ENCODE peak calls at places on chromosomes 3 and 15, in ten cellular contexts. One of them, this sample, is unnamed.

GRCh38 chr3:131807822-131808221 is 227.0 kb downstream of the CPNE4 start:
- DNase-seq in nephron progenitor cell: no peak
- DNase-seq in IMR-90: no peak
- DNase-seq in kidney: no peak
- DNase-seq in AG04450: no peak
- DNase-seq in GM13976: no peak
- DNase-seq in brain microvascular endothelial cell: no peak
- DNase-seq in omental fat pad: no peak
- DNase-seq in AG09309: no peak
- DNase-seq in A549: no peak
- DNase-seq in this sample: no peak

GRCh38 chr3:65439641-65440040 is 599.1 kb downstream of the MAGI1 start:
- DNase-seq in kidney: no peak
- DNase-seq in AG04450: peak
- DNase-seq in GM13976: peak
- DNase-seq in brain microvascular endothelial cell: peak
- DNase-seq in IMR-90: peak
- DNase-seq in AG09309: peak
- DNase-seq in omental fat pad: no peak
- DNase-seq in nephron progenitor cell: peak
- DNase-seq in A549: peak
- DNase-seq in this sample: peak

GRCh38 chr3:54967586-54968244 is 39.9 kb upstream of the LRTM1 start:
- DNase-seq in IMR-90: peak
- DNase-seq in omental fat pad: no peak
- DNase-seq in brain microvascular endothelial cell: peak
- DNase-seq in AG09309: peak
- DNase-seq in AG04450: peak
- DNase-seq in GM13976: no peak
- DNase-seq in nephron progenitor cell: no peak
- DNase-seq in kidney: no peak
- DNase-seq in A549: peak
- DNase-seq in this sample: no peak

GRCh38 chr3:53166781-53167291 is 5.8 kb downstream of the PRKCD start:
- DNase-seq in A549: no peak
- DNase-seq in omental fat pad: no peak
- DNase-seq in kidney: no peak
- DNase-seq in AG04450: peak
- DNase-seq in GM13976: no peak
- DNase-seq in IMR-90: peak
- DNase-seq in brain microvascular endothelial cell: peak
- DNase-seq in nephron progenitor cell: no peak
- DNase-seq in AG09309: no peak
- DNase-seq in this sample: no peak

GRCh38 chr3:112127522-112128494 is 5.2 kb downstream of the GCSAM start:
- DNase-seq in GM13976: no peak
- DNase-seq in A549: no peak
- DNase-seq in kidney: no peak
- DNase-seq in AG04450: no peak
- DNase-seq in IMR-90: no peak
- DNase-seq in omental fat pad: no peak
- DNase-seq in brain microvascular endothelial cell: no peak
- DNase-seq in AG09309: no peak
- DNase-seq in nephron progenitor cell: no peak
- DNase-seq in this sample: no peak

GRCh38 chr15:58867926-58868325 is 65.6 kb downstream of the SLTM start:
- DNase-seq in kidney: no peak
- DNase-seq in omental fat pad: no peak
- DNase-seq in A549: no peak
- DNase-seq in AG04450: no peak
- DNase-seq in IMR-90: no peak
- DNase-seq in AG09309: no peak
- DNase-seq in GM13976: no peak
- DNase-seq in nephron progenitor cell: no peak
- DNase-seq in brain microvascular endothelial cell: no peak
- DNase-seq in this sample: no peak

GRCh38 chr3:40827942-40828688 is 303.4 kb downstream of the ZNF621 start:
- DNase-seq in brain microvascular endothelial cell: peak
- DNase-seq in AG04450: no peak
- DNase-seq in omental fat pad: no peak
- DNase-seq in IMR-90: no peak
- DNase-seq in AG09309: no peak
- DNase-seq in A549: no peak
- DNase-seq in GM13976: no peak
- DNase-seq in kidney: no peak
- DNase-seq in nephron progenitor cell: no peak
- DNase-seq in this sample: no peak

GRCh38 chr3:43038010-43038409 is 58.9 kb downstream of the GASK1A start:
- DNase-seq in AG09309: no peak
- DNase-seq in brain microvascular endothelial cell: no peak
- DNase-seq in omental fat pad: no peak
- DNase-seq in IMR-90: no peak
- DNase-seq in nephron progenitor cell: no peak
- DNase-seq in AG04450: no peak
- DNase-seq in GM13976: no peak
- DNase-seq in kidney: no peak
- DNase-seq in A549: no peak
- DNase-seq in this sample: no peak

GRCh38 chr3:159625594-159625993 is 363.0 kb upstream of the IL12A start:
- DNase-seq in AG04450: no peak
- DNase-seq in IMR-90: no peak
- DNase-seq in nephron progenitor cell: no peak
- DNase-seq in A549: no peak
- DNase-seq in AG09309: no peak
- DNase-seq in GM13976: no peak
- DNase-seq in omental fat pad: no peak
- DNase-seq in brain microvascular endothelial cell: no peak
- DNase-seq in kidney: no peak
- DNase-seq in this sample: no peak

GRCh38 chr15:57685316-57685715 is 21.2 kb upstream of the POLR2M start:
- DNase-seq in A549: no peak
- DNase-seq in GM13976: no peak
- DNase-seq in AG09309: no peak
- DNase-seq in kidney: no peak
- DNase-seq in brain microvascular endothelial cell: no peak
- DNase-seq in omental fat pad: no peak
- DNase-seq in nephron progenitor cell: no peak
- DNase-seq in AG04450: no peak
- DNase-seq in IMR-90: no peak
- DNase-seq in this sample: no peak

GRCh38 chr3:152331018-152331541 is 62.4 kb downstream of the MBNL1 start:
- DNase-seq in kidney: no peak
- DNase-seq in AG09309: peak
- DNase-seq in brain microvascular endothelial cell: peak
- DNase-seq in GM13976: no peak
- DNase-seq in AG04450: no peak
- DNase-seq in IMR-90: peak
- DNase-seq in nephron progenitor cell: no peak
- DNase-seq in A549: peak
- DNase-seq in omental fat pad: no peak
- DNase-seq in this sample: peak

GRCh38 chr15:75577401-75578205 is 1.5 kb downstream of the PTPN9 start:
- DNase-seq in nephron progenitor cell: no peak
- DNase-seq in omental fat pad: no peak
- DNase-seq in IMR-90: peak
- DNase-seq in brain microvascular endothelial cell: no peak
- DNase-seq in kidney: no peak
- DNase-seq in AG09309: no peak
- DNase-seq in AG04450: no peak
- DNase-seq in A549: no peak
- DNase-seq in GM13976: no peak
- DNase-seq in this sample: no peak

GRCh38 chr3:156449712-156450574 is 105.0 kb downstream of the SSR3 start:
- DNase-seq in kidney: no peak
- DNase-seq in brain microvascular endothelial cell: peak
- DNase-seq in GM13976: peak
- DNase-seq in AG04450: no peak
- DNase-seq in omental fat pad: no peak
- DNase-seq in A549: peak
- DNase-seq in IMR-90: peak
- DNase-seq in nephron progenitor cell: peak
- DNase-seq in AG09309: peak
- DNase-seq in this sample: peak

GRCh38 chr15:40766906-40767837 is 2.6 kb upstream of the C15orf62 start:
- DNase-seq in kidney: peak
- DNase-seq in AG09309: no peak
- DNase-seq in IMR-90: peak
- DNase-seq in brain microvascular endothelial cell: peak
- DNase-seq in AG04450: no peak
- DNase-seq in GM13976: no peak
- DNase-seq in A549: peak
- DNase-seq in nephron progenitor cell: no peak
- DNase-seq in omental fat pad: no peak
- DNase-seq in this sample: no peak

DNA sequence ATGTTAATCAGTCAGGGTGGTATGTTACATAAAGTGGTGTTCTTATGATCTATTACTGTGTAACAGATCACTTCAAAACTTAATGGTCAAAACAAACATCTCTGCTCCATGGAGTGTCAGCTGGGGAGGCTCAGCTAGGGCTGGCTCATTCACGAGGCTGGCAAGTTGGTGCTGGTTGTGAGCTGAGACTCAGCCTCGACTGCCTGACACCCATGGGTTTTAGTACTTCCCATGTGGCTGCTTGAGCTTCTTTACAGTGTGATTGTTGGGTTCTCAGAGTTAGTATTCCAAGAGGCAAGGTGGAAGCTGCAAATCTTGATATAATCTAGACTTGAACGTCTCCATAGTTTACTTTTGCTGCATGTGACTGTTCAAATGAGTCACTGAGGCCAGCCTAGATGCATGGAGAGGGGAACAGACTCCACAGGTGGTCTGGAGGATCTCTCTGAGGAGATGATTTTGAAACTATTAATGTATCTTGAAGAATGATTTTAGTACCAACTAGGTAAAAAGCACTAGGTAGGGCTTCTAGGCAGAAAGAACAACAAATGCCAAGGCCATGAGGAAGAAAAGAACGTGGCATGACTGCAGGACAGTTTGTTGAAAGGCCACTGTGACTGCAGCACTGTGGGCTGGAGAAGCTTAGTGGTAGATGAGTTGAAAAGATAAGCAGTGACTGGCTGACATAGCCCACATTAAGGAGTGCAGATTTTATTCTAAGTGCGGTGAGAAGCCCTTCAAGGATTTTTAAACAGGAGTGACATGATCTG is 281.1 kb upstream of the PROK2 start:
- DNase-seq in kidney: no peak
- DNase-seq in GM13976: no peak
- DNase-seq in AG04450: no peak
- DNase-seq in A549: no peak
- DNase-seq in omental fat pad: no peak
- DNase-seq in nephron progenitor cell: no peak
- DNase-seq in brain microvascular endothelial cell: no peak
- DNase-seq in IMR-90: no peak
- DNase-seq in AG09309: no peak
- DNase-seq in this sample: no peak
- TF ChIP-seq CTCF in kidney: no peak
- TF ChIP-seq CTCF in GM13976: no peak
- TF ChIP-seq CTCF in AG04450: no peak
- TF ChIP-seq CTCF in A549: no peak
- TF ChIP-seq CTCF in omental fat pad: no peak
- TF ChIP-seq CTCF in nephron progenitor cell: no peak
- TF ChIP-seq CTCF in brain microvascular endothelial cell: no peak
- TF ChIP-seq CTCF in IMR-90: no peak
- TF ChIP-seq CTCF in AG09309: no peak
- TF ChIP-seq CTCF in this sample: no peak

DNA sequence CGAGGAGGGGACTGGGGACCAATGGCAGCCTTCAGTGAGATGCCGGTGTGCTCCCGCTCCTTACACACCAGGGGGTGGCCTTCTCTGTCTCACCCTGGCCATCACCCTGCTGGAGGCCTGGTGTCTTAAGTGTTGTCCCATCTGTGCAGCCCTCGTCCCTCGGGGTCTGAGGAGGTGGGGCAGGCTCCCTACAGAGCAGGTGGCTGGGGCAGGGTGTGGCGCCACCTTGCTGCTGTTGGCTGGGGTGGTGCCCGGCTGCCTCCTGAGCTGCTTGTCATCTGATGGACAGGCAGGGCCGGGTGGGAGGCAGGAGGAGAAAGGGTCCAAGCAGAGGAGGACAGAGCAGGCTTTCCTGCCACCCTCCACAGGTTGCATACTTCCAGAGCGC is 25.9 kb downstream of the PTPN23 start:
- DNase-seq in GM13976: peak
- DNase-seq in kidney: no peak
- DNase-seq in A549: no peak
- DNase-seq in omental fat pad: no peak
- DNase-seq in brain microvascular endothelial cell: no peak
- DNase-seq in IMR-90: no peak
- DNase-seq in nephron progenitor cell: no peak
- DNase-seq in AG04450: no peak
- DNase-seq in AG09309: no peak
- DNase-seq in this sample: no peak
- TF ChIP-seq CTCF in GM13976: no peak
- TF ChIP-seq CTCF in kidney: no peak
- TF ChIP-seq CTCF in A549: no peak
- TF ChIP-seq CTCF in omental fat pad: no peak
- TF ChIP-seq CTCF in brain microvascular endothelial cell: no peak
- TF ChIP-seq CTCF in IMR-90: no peak
- TF ChIP-seq CTCF in nephron progenitor cell: no peak
- TF ChIP-seq CTCF in AG04450: no peak
- TF ChIP-seq CTCF in AG09309: no peak
- TF ChIP-seq CTCF in this sample: no peak

DNA sequence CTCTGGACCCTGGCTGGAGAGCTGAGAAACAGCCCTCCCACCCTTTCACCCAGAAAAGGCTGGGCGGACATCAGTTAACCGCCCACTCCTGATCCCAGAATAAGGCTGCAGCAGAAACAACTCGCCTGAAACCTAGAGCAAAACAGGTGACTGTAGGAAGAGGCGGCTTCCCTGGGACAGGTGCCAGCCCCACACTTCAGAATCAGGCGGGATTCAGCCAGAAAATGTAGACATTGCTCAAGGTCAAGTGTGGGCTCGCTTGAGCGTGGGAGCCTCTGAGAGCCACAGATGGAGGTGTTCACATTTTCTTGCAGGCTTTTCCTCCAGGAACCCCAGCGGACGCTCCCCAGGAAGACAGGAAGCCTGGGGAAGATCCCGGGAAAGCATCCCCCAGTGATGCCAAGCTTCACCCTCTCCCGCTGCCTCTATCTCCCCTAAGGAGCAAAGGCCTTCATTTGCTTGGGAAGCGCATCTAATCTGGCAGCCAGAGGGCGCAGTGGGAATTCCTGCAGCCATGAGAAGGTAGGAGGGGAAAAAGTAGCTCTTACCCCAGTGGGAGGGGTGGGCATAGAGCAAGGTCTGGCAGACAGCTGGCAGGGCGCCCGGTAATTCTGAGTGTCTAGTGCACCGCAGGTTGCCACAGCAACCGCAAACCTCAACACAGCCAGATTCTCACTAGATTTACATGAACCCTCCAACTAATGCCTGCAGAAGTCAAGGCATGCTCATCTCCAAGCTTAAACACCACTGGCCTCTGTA is 77.7 kb downstream of the OCA2 start:
- DNase-seq in kidney: peak
- DNase-seq in IMR-90: peak
- DNase-seq in nephron progenitor cell: peak
- DNase-seq in AG04450: peak
- DNase-seq in brain microvascular endothelial cell: peak
- DNase-seq in A549: peak
- DNase-seq in omental fat pad: peak
- DNase-seq in AG09309: no peak
- DNase-seq in GM13976: peak
- DNase-seq in this sample: peak
- TF ChIP-seq CTCF in kidney: peak
- TF ChIP-seq CTCF in IMR-90: peak
- TF ChIP-seq CTCF in nephron progenitor cell: peak
- TF ChIP-seq CTCF in AG04450: peak
- TF ChIP-seq CTCF in brain microvascular endothelial cell: peak
- TF ChIP-seq CTCF in A549: peak
- TF ChIP-seq CTCF in omental fat pad: no peak
- TF ChIP-seq CTCF in AG09309: no peak
- TF ChIP-seq CTCF in GM13976: no peak
- TF ChIP-seq CTCF in this sample: no peak

GRCh38 chr3:79268422-79268821 is 499.4 kb downstream of the ROBO1 start:
- DNase-seq in nephron progenitor cell: no peak
- DNase-seq in GM13976: no peak
- DNase-seq in omental fat pad: no peak
- DNase-seq in A549: no peak
- DNase-seq in AG04450: no peak
- DNase-seq in brain microvascular endothelial cell: no peak
- DNase-seq in kidney: no peak
- DNase-seq in AG09309: no peak
- DNase-seq in IMR-90: no peak
- DNase-seq in this sample: no peak
- TF ChIP-seq CTCF in nephron progenitor cell: no peak
- TF ChIP-seq CTCF in GM13976: no peak
- TF ChIP-seq CTCF in omental fat pad: no peak
- TF ChIP-seq CTCF in A549: no peak
- TF ChIP-seq CTCF in AG04450: no peak
- TF ChIP-seq CTCF in brain microvascular endothelial cell: no peak
- TF ChIP-seq CTCF in kidney: no peak
- TF ChIP-seq CTCF in AG09309: no peak
- TF ChIP-seq CTCF in IMR-90: no peak
- TF ChIP-seq CTCF in this sample: no peak